ENCODE peak calls at places on chromosome 11, in eight cellular contexts. One of them, this sample, is unnamed.

GRCh38 chr11:6607190-6607635 is 3.6 kb downstream of the ILK start:
- DNase-seq in activated CD4-positive, alpha-beta T cell treated with anti-CD3 and anti-CD28 coated beads, Interleukin-2, amount 50 U/mL, for 48 hours: no peak
- DNase-seq in HT1080: no peak
- DNase-seq in NCI-H1417: no peak
- DNase-seq in iPS-NIHi11: no peak
- DNase-seq in DMS79 treated with DMSO at 0.1 percent for 48 hours: no peak
- DNase-seq in H1: no peak
- DNase-seq in RCC 7860: no peak
- DNase-seq in this sample: no peak

GRCh38 chr11:2892215-2893020 is 6.8 kb upstream of the CDKN1C start:
- DNase-seq in iPS-NIHi11: peak
- DNase-seq in RCC 7860: peak
- DNase-seq in NCI-H1417: peak
- DNase-seq in HT1080: peak
- DNase-seq in activated CD4-positive, alpha-beta T cell treated with anti-CD3 and anti-CD28 coated beads, Interleukin-2, amount 50 U/mL, for 48 hours: peak
- DNase-seq in DMS79 treated with DMSO at 0.1 percent for 48 hours: peak
- DNase-seq in H1: peak
- DNase-seq in this sample: no peak

GRCh38 chr11:32706985-32707736 is 87.3 kb downstream of the CCDC73 start:
- DNase-seq in H1: no peak
- DNase-seq in activated CD4-positive, alpha-beta T cell treated with anti-CD3 and anti-CD28 coated beads, Interleukin-2, amount 50 U/mL, for 48 hours: no peak
- DNase-seq in NCI-H1417: no peak
- DNase-seq in RCC 7860: peak
- DNase-seq in iPS-NIHi11: no peak
- DNase-seq in DMS79 treated with DMSO at 0.1 percent for 48 hours: no peak
- DNase-seq in HT1080: peak
- DNase-seq in this sample: no peak

GRCh38 chr11:132960273-132960672 is 572.0 kb downstream of the OPCML start:
- DNase-seq in DMS79 treated with DMSO at 0.1 percent for 48 hours: no peak
- DNase-seq in HT1080: no peak
- DNase-seq in NCI-H1417: no peak
- DNase-seq in activated CD4-positive, alpha-beta T cell treated with anti-CD3 and anti-CD28 coated beads, Interleukin-2, amount 50 U/mL, for 48 hours: no peak
- DNase-seq in RCC 7860: no peak
- DNase-seq in iPS-NIHi11: no peak
- DNase-seq in H1: no peak
- DNase-seq in this sample: no peak

GRCh38 chr11:113168804-113169342 is 145.5 kb upstream of the TTC12 start:
- DNase-seq in NCI-H1417: no peak
- DNase-seq in RCC 7860: no peak
- DNase-seq in iPS-NIHi11: no peak
- DNase-seq in H1: no peak
- DNase-seq in DMS79 treated with DMSO at 0.1 percent for 48 hours: no peak
- DNase-seq in activated CD4-positive, alpha-beta T cell treated with anti-CD3 and anti-CD28 coated beads, Interleukin-2, amount 50 U/mL, for 48 hours: no peak
- DNase-seq in HT1080: no peak
- DNase-seq in this sample: no peak

GRCh38 chr11:67996622-67997459 is 7.1 kb downstream of the UNC93B1 start:
- DNase-seq in RCC 7860: no peak
- DNase-seq in H1: peak
- DNase-seq in activated CD4-positive, alpha-beta T cell treated with anti-CD3 and anti-CD28 coated beads, Interleukin-2, amount 50 U/mL, for 48 hours: peak
- DNase-seq in DMS79 treated with DMSO at 0.1 percent for 48 hours: no peak
- DNase-seq in HT1080: no peak
- DNase-seq in NCI-H1417: peak
- DNase-seq in iPS-NIHi11: peak
- DNase-seq in this sample: no peak

GRCh38 chr11:71251159-71251721 is 1.1 kb downstream of the SHANK2 start:
- DNase-seq in H1: no peak
- DNase-seq in activated CD4-positive, alpha-beta T cell treated with anti-CD3 and anti-CD28 coated beads, Interleukin-2, amount 50 U/mL, for 48 hours: no peak
- DNase-seq in HT1080: no peak
- DNase-seq in DMS79 treated with DMSO at 0.1 percent for 48 hours: no peak
- DNase-seq in iPS-NIHi11: peak
- DNase-seq in RCC 7860: no peak
- DNase-seq in NCI-H1417: peak
- DNase-seq in this sample: no peak

GRCh38 chr11:2142762-2143202 is 3.6 kb upstream of the IGF2 start:
- DNase-seq in activated CD4-positive, alpha-beta T cell treated with anti-CD3 and anti-CD28 coated beads, Interleukin-2, amount 50 U/mL, for 48 hours: peak
- DNase-seq in iPS-NIHi11: no peak
- DNase-seq in HT1080: no peak
- DNase-seq in DMS79 treated with DMSO at 0.1 percent for 48 hours: no peak
- DNase-seq in H1: no peak
- DNase-seq in NCI-H1417: no peak
- DNase-seq in RCC 7860: peak
- DNase-seq in this sample: no peak

GRCh38 chr11:66071326-66071870 is 1.3 kb downstream of the PACS1 start:
- DNase-seq in iPS-NIHi11: no peak
- DNase-seq in H1: no peak
- DNase-seq in RCC 7860: no peak
- DNase-seq in NCI-H1417: no peak
- DNase-seq in DMS79 treated with DMSO at 0.1 percent for 48 hours: peak
- DNase-seq in activated CD4-positive, alpha-beta T cell treated with anti-CD3 and anti-CD28 coated beads, Interleukin-2, amount 50 U/mL, for 48 hours: no peak
- DNase-seq in HT1080: no peak
- DNase-seq in this sample: no peak

GRCh38 chr11:124902616-124903015 is 5.0 kb upstream of the ROBO4 start:
- DNase-seq in DMS79 treated with DMSO at 0.1 percent for 48 hours: no peak
- DNase-seq in NCI-H1417: no peak
- DNase-seq in activated CD4-positive, alpha-beta T cell treated with anti-CD3 and anti-CD28 coated beads, Interleukin-2, amount 50 U/mL, for 48 hours: no peak
- DNase-seq in iPS-NIHi11: no peak
- DNase-seq in RCC 7860: no peak
- DNase-seq in HT1080: peak
- DNase-seq in H1: no peak
- DNase-seq in this sample: no peak

GRCh38 chr11:1225386-1226225 is 2.7 kb downstream of the MUC5B start:
- DNase-seq in NCI-H1417: no peak
- DNase-seq in RCC 7860: no peak
- DNase-seq in H1: no peak
- DNase-seq in iPS-NIHi11: peak
- DNase-seq in HT1080: no peak
- DNase-seq in activated CD4-positive, alpha-beta T cell treated with anti-CD3 and anti-CD28 coated beads, Interleukin-2, amount 50 U/mL, for 48 hours: no peak
- DNase-seq in DMS79 treated with DMSO at 0.1 percent for 48 hours: no peak
- DNase-seq in this sample: no peak